ENCODE peak calls at places on chromosomes 6 and 20, in five cellular contexts. N is heart left ventricle, U is breast epithelium, D is coronary artery, Y is K562. V is an unnamed sample.
A peak's percentile ranks its signal among the peaks of the same experiment; 100 is the strongest.

GRCh38 chr6:54681987-54682386 is 164.6 kb upstream of the FAM83B start:
- DNase-seq in D (no peak), N (no peak), Y (no peak), U (no peak), V (peak; percentile 14)

GRCh38 chr6:25337004-25337403 is 57.8 kb downstream of the CARMIL1 start:
- DNase-seq in U (no peak), D (no peak), Y (no peak), N (no peak), V (no peak)

GRCh38 chr6:35477551-35478179 is 9.5 kb downstream of the RPL10A start:
- DNase-seq in U (no peak), D (no peak), Y (no peak), N (no peak), V (no peak)

GRCh38 chr6:8588176-8588575 is 152.8 kb upstream of the SLC35B3 start:
- DNase-seq in N (no peak), Y (no peak), D (no peak), U (no peak), V (no peak)

GRCh38 chr6:30844118-30844535 is 40.2 kb upstream of the DDR1 start:
- DNase-seq in N (no peak), D (no peak), U (peak; percentile 68), Y (no peak), V (no peak)

GRCh38 chr20:23988561-23988960 is at the start of gene GGTLC1:
- DNase-seq in D (no peak), N (no peak), U (no peak), Y (no peak), V (no peak)

GRCh38 chr20:56605597-56605996 is 23.5 kb upstream of the TFAP2C start:
- DNase-seq in D (no peak), U (no peak), N (no peak), Y (no peak), V (no peak)

GRCh38 chr6:168616807-168617756 is 176.1 kb downstream of the SMOC2 start:
- DNase-seq in Y (no peak), N (no peak), U (no peak), D (no peak), V (no peak)

GRCh38 chr6:124961784-124962611 is at the start of gene RNF217:
- DNase-seq in Y (peak; percentile 84), D (peak; percentile 86), N (peak; percentile 74), U (peak; percentile 56), V (no peak)

GRCh38 chr20:36873498-36874189 is 2.3 kb upstream of the TLDC2 start:
- DNase-seq in U (no peak), Y (no peak), N (no peak), D (no peak), V (no peak)

GRCh38 chr6:135941275-135941674 is 89.8 kb downstream of the PDE7B start:
- DNase-seq in Y (no peak), N (no peak), U (no peak), D (no peak), V (no peak)

GRCh38 chr6:152701863-152702401 is 4.2 kb downstream of the MYCT1 start:
- DNase-seq in U (no peak), D (no peak), N (no peak), Y (no peak), V (no peak)

GRCh38 chr6:133254552-133255228 is 13.5 kb downstream of the EYA4 start:
- DNase-seq in U (no peak), D (no peak), N (no peak), Y (no peak), V (no peak)

GRCh38 chr6:34544776-34545471 is 11.2 kb downstream of the SPDEF start:
- DNase-seq in Y (peak; percentile 94), N (no peak), U (no peak), D (no peak), V (no peak)

GRCh38 chr6:142731611-142732010 is 213.4 kb downstream of the HIVEP2 start:
- DNase-seq in N (no peak), D (no peak), Y (no peak), U (no peak), V (no peak)

GRCh38 chr6:115643762-115644161 is 416.9 kb downstream of the FRK start:
- DNase-seq in U (no peak), N (no peak), D (no peak), Y (no peak), V (peak; percentile 9)

GRCh38 chr6:13470240-13471140 is 16.9 kb downstream of the GFOD1 start:
- DNase-seq in Y (no peak), N (no peak), U (no peak), D (peak; percentile 70), V (no peak)

GRCh38 chr6:154430494-154430919 is 73.9 kb upstream of the IPCEF1 start:
- DNase-seq in D (no peak), U (no peak), Y (no peak), N (no peak), V (no peak)

GRCh38 chr6:41429506-41430504 is 94.4 kb downstream of the NCR2 start:
- DNase-seq in U (no peak), D (no peak), N (no peak), Y (no peak), V (no peak)

GRCh38 chr6:6843057-6843627 is 254.6 kb downstream of the LY86 start:
- DNase-seq in N (no peak), U (no peak), Y (no peak), D (no peak), V (no peak)

GRCh38 chr6:3381233-3382065 is 75.4 kb downstream of the SLC22A23 start:
- DNase-seq in U (no peak), N (peak; percentile 45), D (no peak), Y (no peak), V (no peak)

GRCh38 chr6:35400901-35401311 is 51.2 kb upstream of the FANCE start:
- DNase-seq in N (no peak), U (no peak), Y (no peak), D (no peak), V (peak; percentile 79)

GRCh38 chr20:9119776-9120175 is 50.9 kb downstream of the PLCB4 start:
- DNase-seq in D (no peak), N (peak; percentile 52), Y (no peak), U (peak; percentile 45), V (no peak)

GRCh38 chr6:47250302-47250701 is 59.4 kb downstream of the TNFRSF21 start:
- DNase-seq in D (no peak), Y (no peak), U (no peak), N (no peak), V (no peak)

GRCh38 chr6:37456126-37456525 is 23.1 kb downstream of the CMTR1 start:
- DNase-seq in U (no peak), D (no peak), Y (no peak), N (no peak), V (no peak)

GRCh38 chr6:133436652-133437051 is 195.5 kb downstream of the EYA4 start:
- DNase-seq in N (no peak), U (no peak), D (no peak), Y (no peak), V (no peak)

GRCh38 chr6:11218827-11219826 is 13.3 kb downstream of the NEDD9 start:
- DNase-seq in U (peak; percentile 65), Y (no peak), D (no peak), N (peak; percentile 81), V (no peak)

GRCh38 chr20:43849496-43850197 is 65.0 kb upstream of the TOX2 start:
- DNase-seq in U (no peak), D (peak; percentile 40), Y (no peak), N (no peak), V (no peak)

GRCh38 chr6:149515494-149515893 is 30.3 kb downstream of the PPIL4 start:
- DNase-seq in D (no peak), N (no peak), Y (no peak), U (no peak), V (no peak)

GRCh38 chr6:3529232-3529631 is 72.4 kb upstream of the SLC22A23 start:
- DNase-seq in N (no peak), U (no peak), Y (no peak), D (peak; percentile 35), V (no peak)

GRCh38 chr6:132530293-132530974 is 7.6 kb upstream of the TAAR9 start:
- DNase-seq in U (no peak), Y (peak; percentile 57), N (peak; percentile 49), D (no peak), V (peak; percentile 12)

DNA sequence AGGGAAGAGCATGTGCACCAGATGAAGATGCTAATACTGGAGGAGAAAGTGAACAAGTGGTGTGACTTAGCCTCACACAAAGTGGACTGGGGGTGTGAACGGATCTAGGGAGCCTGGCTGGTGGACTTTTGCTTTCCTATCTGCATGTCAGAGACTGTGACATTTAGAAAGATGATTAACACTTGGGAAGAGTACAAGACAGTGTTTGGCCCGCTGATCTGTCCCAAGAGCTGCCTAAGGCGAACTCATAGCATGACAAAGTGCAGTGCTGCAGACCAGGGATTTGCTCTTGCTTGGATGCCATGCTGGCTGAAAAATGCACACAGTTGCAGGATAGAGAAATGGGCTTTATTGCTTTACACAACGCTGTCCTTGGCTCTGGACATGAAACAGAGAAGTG is 385.9 kb upstream of the MAN1A1 start:
- DNase-seq in U (no peak), N (no peak), Y (no peak), D (no peak), V (no peak)
- H3K4me3 ChIP-seq in U (no peak overlapping the region), N (no peak overlapping the region), Y (no peak overlapping the region), D (no peak overlapping the region), V (no peak overlapping the region)

GRCh38 chr20:10611357-10611756 is 62.4 kb downstream of the JAG1 start:
- DNase-seq in D (no peak), N (peak; percentile 58), Y (peak; percentile 16), U (no peak), V (no peak)
- TF ChIP-seq CTCF in D (no peak), N (peak; percentile 61), Y (peak; percentile 28), U (no peak), V (peak; percentile 44)

GRCh38 chr6:43273707-43274106 is 24.4 kb upstream of the SLC22A7 start:
- DNase-seq in N (no peak), U (no peak), Y (no peak), D (no peak), V (no peak)
- H3K4me3 ChIP-seq in N (no peak overlapping the region), U (no peak overlapping the region), Y (no peak overlapping the region), D (no peak overlapping the region), V (no peak overlapping the region)

GRCh38 chr20:51508780-51509179 is 33.7 kb downstream of the NFATC2 start:
- DNase-seq in D (no peak), N (no peak), Y (no peak), U (no peak), V (no peak)

GRCh38 chr20:51506527-51507356 is 35.8 kb downstream of the NFATC2 start:
- DNase-seq in U (no peak), D (no peak), N (no peak), Y (no peak), V (no peak)

GRCh38 chr20:51508158-51508557 is 34.4 kb downstream of the NFATC2 start:
- DNase-seq in Y (no peak), N (no peak), D (no peak), U (no peak), V (no peak)

GRCh38 chr20:51509208-51509607 is 33.3 kb downstream of the NFATC2 start:
- DNase-seq in Y (no peak), N (no peak), D (no peak), U (no peak), V (no peak)

DNA sequence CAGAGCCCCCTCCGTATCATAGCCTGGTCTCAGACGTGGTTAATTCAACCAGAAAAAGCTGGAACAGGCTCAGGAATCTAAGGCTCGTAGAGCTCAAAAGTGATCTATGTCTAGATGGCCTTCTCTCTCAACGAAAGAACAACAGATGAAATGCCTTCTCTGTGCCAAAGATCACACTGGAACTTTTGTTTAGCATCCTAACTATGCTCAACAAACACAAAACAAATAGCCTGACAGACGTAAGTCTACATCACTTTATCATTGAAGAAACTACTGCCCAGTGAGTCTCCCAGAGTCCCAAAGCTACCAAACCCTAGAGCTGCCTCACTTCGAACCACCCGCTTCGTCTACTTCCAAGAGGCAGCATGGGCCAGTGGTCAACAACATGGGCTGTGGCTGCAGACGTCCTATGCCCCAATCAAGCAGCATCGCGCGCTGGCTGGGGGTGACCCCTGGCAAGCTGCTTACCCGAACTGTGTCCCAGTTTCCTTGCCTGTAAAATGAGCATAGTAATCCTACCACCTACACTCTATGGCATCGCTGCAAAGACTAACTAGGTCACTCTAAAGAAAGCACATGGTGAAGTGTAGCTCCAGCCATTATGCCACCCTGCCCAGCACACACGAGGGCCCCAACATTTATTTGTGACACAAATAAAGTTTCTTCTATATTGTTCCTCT is 35.0 kb downstream of the NFATC2 start:
- DNase-seq in D (no peak), U (no peak), N (no peak), Y (no peak), V (no peak)
- TF ChIP-seq CTCF in D (no peak), U (no peak), N (no peak), Y (no peak), V (no peak)

V was measured in kidney epithelial cell.